ENCODE peak calls at places on chromosomes 13 and 19, in six cellular contexts. M is RPMI8226; L is activated CD8-positive, alpha-beta T cell treated with anti-CD3 and anti-CD28 coated beads for 36 hours; X is ecto neural progenitor cell; E is NCI-H1048; I is psoas muscle. O is an unnamed sample.
A peak's percentile ranks its signal among the peaks of the same experiment; 100 is the strongest.

GRCh38 chr19:38319421-38320258 is at the start of gene KCNK6:
- DNase-seq in X (peak; percentile 62), I (peak; percentile 39), M (peak; percentile 26), E (no peak), L (peak; percentile 64), O (peak; percentile 60)

GRCh38 chr19:53982611-53983010 is 8.8 kb upstream of the CACNG6 start:
- DNase-seq in L (peak; percentile 23), M (no peak), X (no peak), I (peak; percentile 53), E (no peak), O (peak; percentile 73)

GRCh38 chr13:31469377-31469776 is 269.6 kb downstream of the B3GLCT start:
- DNase-seq in X (no peak), M (no peak), I (no peak), L (no peak), E (no peak), O (no peak)

GRCh38 chr13:74485757-74486156 is 351.6 kb upstream of the KLF12 start:
- DNase-seq in M (no peak), X (no peak), E (no peak), I (no peak), L (no peak), O (no peak)

GRCh38 chr13:43979492-43979891 is 99.8 kb downstream of the LACC1 start:
- DNase-seq in L (no peak), E (no peak), X (no peak), I (no peak), M (no peak), O (no peak)

GRCh38 chr13:47545206-47545605 is 455.9 kb downstream of the SUCLA2 start:
- DNase-seq in L (no peak), M (no peak), E (no peak), X (no peak), I (no peak), O (no peak)

GRCh38 chr19:391726-392374 is 17.1 kb downstream of the C2CD4C start:
- DNase-seq in X (no peak), E (no peak), I (no peak), M (no peak), L (no peak), O (no peak)

GRCh38 chr19:33317522-33317921 is 15.2 kb upstream of the CEBPA start:
- DNase-seq in X (no peak), L (no peak), M (no peak), E (no peak), I (no peak), O (no peak)

GRCh38 chr13:30577381-30577780 is 40.3 kb upstream of the USPL1 start:
- DNase-seq in E (no peak), X (no peak), M (peak; percentile 90), L (peak; percentile 80), I (peak; percentile 22), O (peak; percentile 54)

GRCh38 chr13:60441761-60442160 is 44.7 kb downstream of the TDRD3 start:
- DNase-seq in E (no peak), X (no peak), M (no peak), L (no peak), I (no peak), O (no peak)

GRCh38 chr19:1026189-1027019 is at the start of gene CNN2:
- DNase-seq in M (peak; percentile 81), L (peak; percentile 79), I (peak; percentile 80), E (no peak), X (peak; percentile 92), O (peak; percentile 79)

GRCh38 chr19:4101496-4101770 is 22.5 kb downstream of the MAP2K2 start:
- DNase-seq in X (no peak), I (no peak), E (no peak), L (no peak), M (no peak), O (no peak)

GRCh38 chr19:4267101-4267900 is 11.8 kb upstream of the SHD start:
- DNase-seq in M (peak; percentile 72), I (peak; percentile 53), E (no peak), L (peak; percentile 79), X (peak; percentile 78), O (peak; percentile 78)

GRCh38 chr13:23799945-23800344 is 89.3 kb downstream of the MIPEP start:
- DNase-seq in X (no peak), E (no peak), L (peak; percentile 12), M (peak; percentile 37), I (no peak), O (no peak)

GRCh38 chr13:46168341-46168740 is 13.6 kb downstream of the LCP1 start:
- DNase-seq in L (peak; percentile 74), I (no peak), X (no peak), E (no peak), M (no peak), O (no peak)

GRCh38 chr13:27005556-27005955 is 166.1 kb downstream of the USP12 start:
- DNase-seq in M (no peak), E (no peak), L (no peak), X (no peak), I (no peak), O (no peak)

GRCh38 chr13:26308836-26309235 is 54.9 kb downstream of the CDK8 start:
- DNase-seq in E (no peak), M (no peak), I (no peak), X (no peak), L (no peak), O (no peak)

GRCh38 chr13:51015973-51016372 is 95.1 kb downstream of the C13orf42 start:
- DNase-seq in E (no peak), X (no peak), I (no peak), L (no peak), M (no peak), O (no peak)

GRCh38 chr19:29515233-29515619 is 10.6 kb upstream of the VSTM2B start:
- DNase-seq in M (no peak), E (no peak), X (no peak), I (no peak), L (no peak), O (no peak)

GRCh38 chr19:31838163-31838798 is 489.0 kb upstream of the TSHZ3 start:
- DNase-seq in I (no peak), L (no peak), X (peak; percentile 50), E (no peak), M (no peak), O (no peak)

GRCh38 chr13:26658491-26658890 is 101.0 kb downstream of the WASF3 start:
- DNase-seq in I (no peak), E (no peak), X (peak; percentile 53), L (no peak), M (no peak), O (no peak)

GRCh38 chr19:30733826-30734550 is 361.8 kb downstream of the ZNF536 start:
- DNase-seq in E (no peak), X (no peak), I (no peak), M (no peak), L (no peak), O (no peak)

GRCh38 chr13:39379118-39379517 is 223.9 kb downstream of the LHFPL6 start:
- DNase-seq in E (no peak), M (no peak), X (no peak), L (no peak), I (no peak), O (no peak)

GRCh38 chr13:76991432-76991795 is 467 bp upstream of the CLN5 start:
- DNase-seq in E (no peak), M (peak; percentile 3), I (peak; percentile 48), L (peak; percentile 92), X (no peak), O (peak; percentile 41)

GRCh38 chr13:23557733-23558132 is 12.5 kb upstream of the TNFRSF19 start:
- DNase-seq in M (no peak), I (no peak), L (no peak), E (no peak), X (no peak), O (no peak)

GRCh38 chr19:37950471-37951175 is 43.6 kb downstream of the SIPA1L3 start:
- DNase-seq in L (no peak), I (no peak), M (no peak), X (no peak), E (no peak), O (no peak)

GRCh38 chr19:42284066-42284501 is 15.0 kb downstream of the CIC start:
- DNase-seq in M (peak; percentile 83), X (no peak), I (peak; percentile 86), E (peak; percentile 72), L (peak; percentile 76), O (peak; percentile 86)

GRCh38 chr19:12777217-12778019 is 2.1 kb upstream of the HOOK2 start:
- DNase-seq in I (peak; percentile 84), X (peak; percentile 89), L (peak; percentile 85), E (peak; percentile 24), M (peak; percentile 85), O (no peak)

GRCh38 chr19:43524922-43525835 is 1.8 kb downstream of the ETHE1 start:
- DNase-seq in X (peak; percentile 50), E (no peak), M (no peak), I (peak; percentile 41), L (peak; percentile 45), O (peak; percentile 73)

GRCh38 chr19:6226012-6226411 is 53.8 kb downstream of the MLLT1 start:
- DNase-seq in L (no peak), M (no peak), E (no peak), I (peak; percentile 3), X (no peak), O (no peak)

GRCh38 chr19:5585461-5586299 is 17.9 kb upstream of the TINCR start:
- DNase-seq in M (no peak), X (peak; percentile 77), I (no peak), E (no peak), L (peak; percentile 84), O (no peak)

GRCh38 chr13:60661514-60661913 is 264.5 kb downstream of the TDRD3 start:
- DNase-seq in E (no peak), I (no peak), L (no peak), X (peak; percentile 67), M (peak; percentile 53), O (no peak)

O was measured in RKO.